ENCODE peak calls at places on chromosome 1, in five cellular contexts. I, C, G, Q and Y are unnamed samples.

GRCh38 chr1:169682077-169682476 is 29.3 kb downstream of the SELL start:
- DNase-seq in I (no peak), C (no peak), G (no peak), Q (no peak), Y (no peak)

GRCh38 chr1:223716302-223716862 is 4.0 kb downstream of the CAPN2 start:
- DNase-seq in I (no peak), C (no peak), G (peak; percentile 55), Q (no peak), Y (peak; percentile 26)

GRCh38 chr1:160637821-160638539 is 8.9 kb downstream of the SLAMF1 start:
- DNase-seq in I (no peak), C (no peak), G (peak; percentile 2), Q (no peak), Y (no peak)

GRCh38 chr1:194288284-194288683 is 1101.9 kb upstream of the B3GALT2 start:
- DNase-seq in I (no peak), C (no peak), G (no peak), Q (no peak), Y (no peak)

GRCh38 chr1:96361961-96362360 is 359.6 kb upstream of the PTBP2 start:
- DNase-seq in I (no peak), C (no peak), G (peak; percentile 10), Q (no peak), Y (no peak)

GRCh38 chr1:74728736-74729135 is 4.1 kb downstream of the CRYZ start:
- DNase-seq in I (no peak), C (no peak), G (no peak), Q (no peak), Y (no peak)

GRCh38 chr1:42931911-42932422 is 26.7 kb downstream of the SLC2A1 start:
- DNase-seq in I (peak; percentile 91), C (no peak), G (no peak), Q (peak; percentile 90), Y (peak; percentile 60)

GRCh38 chr1:170929835-170930554 is 5.3 kb upstream of the MROH9 start:
- DNase-seq in I (peak; percentile 35), C (no peak), G (peak; percentile 60), Q (no peak), Y (no peak)

GRCh38 chr1:154730986-154731489 is 123.1 kb upstream of the ADAR start:
- DNase-seq in I (no peak), C (no peak), G (peak; percentile 76), Q (peak; percentile 59), Y (no peak)

GRCh38 chr1:36257375-36257767 is 33.1 kb downstream of the THRAP3 start:
- DNase-seq in I (peak; percentile 9), C (no peak), G (no peak), Q (no peak), Y (no peak)

GRCh38 chr1:92882817-92883216 is 51.0 kb downstream of the RPL5 start:
- DNase-seq in I (no peak), C (peak; percentile 26), G (no peak), Q (no peak), Y (no peak)

GRCh38 chr1:91549041-91549735 is 48.5 kb downstream of the CDC7 start:
- DNase-seq in I (no peak), C (no peak), G (no peak), Q (no peak), Y (no peak)

GRCh38 chr1:77975907-77976306 is 3.0 kb downstream of the FUBP1 start:
- DNase-seq in I (no peak), C (no peak), G (no peak), Q (no peak), Y (no peak)

GRCh38 chr1:236354330-236355147 is 39.5 kb upstream of the EDARADD start:
- DNase-seq in I (no peak), C (no peak), G (peak; percentile 77), Q (no peak), Y (no peak)

GRCh38 chr1:99749504-99749903 is 16.9 kb downstream of the FRRS1 start:
- DNase-seq in I (no peak), C (no peak), G (no peak), Q (no peak), Y (no peak)

GRCh38 chr1:154852845-154853244 is 17.2 kb downstream of the KCNN3 start:
- DNase-seq in I (no peak), C (no peak), G (no peak), Q (no peak), Y (no peak)